ENCODE peak calls at places on chromosomes 13 and 19, in six cellular contexts. U is H1, Y is HCT116, V is HepG2, R is SK-N-SH, Z is K562. L is an unnamed sample.

GRCh38 chr13:102386461-102386860 is 15.4 kb downstream of the FGF14 start:
- DNase-seq in U (no peak), Y (no peak), V (no peak), R (no peak), Z (no peak), L (no peak)

GRCh38 chr19:48203227-48203793 is 32.8 kb downstream of the ZSWIM9 start:
- DNase-seq in U (no peak), Y (peak; percentile 24), V (no peak), R (no peak), Z (no peak), L (no peak)

GRCh38 chr13:79374578-79374977 is 31.5 kb downstream of the RBM26 start:
- DNase-seq in U (no peak), Y (no peak), V (no peak), R (peak; percentile 1), Z (no peak), L (no peak)

GRCh38 chr19:8561071-8561764 is 16.0 kb downstream of the MYO1F start:
- DNase-seq in U (no peak), Y (no peak), V (no peak), R (no peak), Z (no peak), L (no peak)

GRCh38 chr13:112968910-112969691 is at the start of gene MCF2L:
- DNase-seq in U (peak; percentile 72), Y (no peak), V (peak; percentile 56), R (peak; percentile 93), Z (no peak), L (peak; percentile 77)

GRCh38 chr19:43966079-43966694 is 15.2 kb downstream of the ZNF221 start:
- DNase-seq in U (no peak), Y (no peak), V (no peak), R (no peak), Z (no peak), L (no peak)

GRCh38 chr13:80630685-80631121 is 289.8 kb upstream of the SPRY2 start:
- DNase-seq in U (no peak), Y (no peak), V (no peak), R (no peak), Z (no peak), L (no peak)

GRCh38 chr13:74761794-74762193 is 627.6 kb upstream of the KLF12 start:
- DNase-seq in U (no peak), Y (no peak), V (no peak), R (no peak), Z (no peak), L (no peak)

GRCh38 chr19:36213793-36214387 is 575 bp downstream of the ZNF565 start:
- DNase-seq in U (no peak), Y (no peak), V (no peak), R (no peak), Z (no peak), L (peak; percentile 2)

GRCh38 chr13:66624302-66624701 is 605.8 kb downstream of the PCDH9 start:
- DNase-seq in U (no peak), Y (no peak), V (no peak), R (no peak), Z (no peak), L (no peak)

GRCh38 chr13:39895254-39895653 is 239.8 kb downstream of the COG6 start:
- DNase-seq in U (no peak), Y (no peak), V (no peak), R (no peak), Z (no peak), L (no peak)

GRCh38 chr13:26914624-26915023 is 154.0 kb upstream of the GPR12 start:
- DNase-seq in U (no peak), Y (peak; percentile 6), V (no peak), R (no peak), Z (no peak), L (no peak)

GRCh38 chr13:66492479-66492878 is 737.7 kb downstream of the PCDH9 start:
- DNase-seq in U (no peak), Y (peak; percentile 10), V (peak; percentile 3), R (peak; percentile 4), Z (peak; percentile 2), L (no peak)

GRCh38 chr19:29528946-29529645 is 3.3 kb downstream of the VSTM2B start:
- DNase-seq in U (peak; percentile 70), Y (no peak), V (no peak), R (no peak), Z (no peak), L (no peak)

GRCh38 chr13:34542321-34542720 is 399.7 kb upstream of the NBEA start:
- DNase-seq in U (no peak), Y (no peak), V (no peak), R (no peak), Z (no peak), L (no peak)

GRCh38 chr13:43006893-43007631 is 15.0 kb upstream of the EPSTI1 start:
- DNase-seq in U (no peak), Y (no peak), V (peak; percentile 52), R (no peak), Z (no peak), L (no peak)

GRCh38 chr13:62702502-62702901 is 1286.9 kb upstream of the PCDH20 start:
- DNase-seq in U (no peak), Y (no peak), V (no peak), R (peak; percentile 21), Z (no peak), L (no peak)

GRCh38 chr13:47114030-47114429 is 217.2 kb upstream of the HTR2A start:
- DNase-seq in U (no peak), Y (no peak), V (no peak), R (no peak), Z (no peak), L (no peak)
- TF ChIP-seq JUND in U (no peak), Y (no peak), V (no peak), R (peak; percentile 88), Z (no peak), L (no peak)

GRCh38 chr13:41361501-41361900 is 50.4 kb downstream of the NAA16 start:
- DNase-seq in U (no peak), Y (no peak), V (no peak), R (no peak), Z (no peak), L (no peak)

GRCh38 chr13:41352935-41353801 is 42.1 kb downstream of the NAA16 start:
- DNase-seq in U (no peak), Y (peak; percentile 62), V (peak; percentile 35), R (peak; percentile 55), Z (peak; percentile 35), L (peak; percentile 56)

GRCh38 chr13:41354416-41354815 is 43.3 kb downstream of the NAA16 start:
- DNase-seq in U (no peak), Y (no peak), V (no peak), R (no peak), Z (no peak), L (no peak)

DNA sequence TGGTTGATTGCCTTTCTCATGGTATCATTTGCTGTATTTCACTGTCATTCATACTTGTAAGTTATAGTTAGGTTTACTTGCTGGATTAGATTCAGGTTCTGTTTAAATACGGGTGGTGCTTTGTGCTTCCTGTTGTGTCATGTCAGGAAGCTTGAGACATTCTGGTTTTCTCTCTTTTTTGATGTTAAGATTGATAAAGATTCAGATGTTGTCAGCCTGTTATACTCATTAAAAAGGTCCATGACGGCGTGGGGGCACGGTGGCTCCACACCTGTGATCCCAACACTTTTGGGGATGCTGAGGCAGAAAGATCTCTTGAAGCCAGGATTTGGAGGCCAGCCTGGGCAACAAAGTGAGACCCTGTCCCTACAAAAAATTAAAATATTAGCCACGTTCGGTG is 45.7 kb downstream of the NAA16 start:
- DNase-seq in U (no peak), Y (no peak), V (no peak), R (no peak), Z (no peak), L (no peak)
- TF ChIP-seq JUND in U (no peak), Y (no peak), V (no peak), R (no peak), Z (no peak), L (no peak)

GRCh38 chr19:6103894-6104293 is 6.4 kb downstream of the RFX2 start:
- DNase-seq in U (no peak), Y (no peak), V (no peak), R (no peak), Z (no peak), L (no peak)

GRCh38 chr19:6108721-6109633 is 1.3 kb downstream of the RFX2 start:
- DNase-seq in U (peak; percentile 54), Y (no peak), V (no peak), R (peak; percentile 61), Z (peak; percentile 44), L (peak; percentile 40)

GRCh38 chr19:6103217-6103644 is 7.1 kb downstream of the RFX2 start:
- DNase-seq in U (no peak), Y (no peak), V (no peak), R (no peak), Z (no peak), L (no peak)

GRCh38 chr19:6101991-6102390 is 8.3 kb downstream of the RFX2 start:
- DNase-seq in U (no peak), Y (no peak), V (no peak), R (no peak), Z (no peak), L (no peak)

DNA sequence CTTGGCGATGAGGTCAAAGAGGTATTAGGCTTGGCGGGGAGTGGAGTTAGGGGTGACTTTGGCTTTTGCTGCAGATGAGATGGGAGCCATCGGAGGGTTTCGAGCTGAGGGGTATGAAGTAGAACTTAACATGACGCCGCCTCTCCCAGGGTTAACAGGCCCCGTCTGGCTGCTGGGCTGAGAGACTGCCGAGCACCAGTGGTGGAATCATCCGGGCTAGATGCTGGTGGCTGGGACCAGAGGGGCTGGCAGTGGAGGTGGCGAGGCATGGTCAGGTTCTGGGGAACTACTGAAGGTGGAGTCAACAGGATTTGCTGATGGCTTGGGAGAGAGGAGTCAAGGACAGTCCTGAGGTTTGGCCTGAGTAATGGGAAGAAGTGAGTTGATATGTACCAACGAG is 4.9 kb downstream of the RFX2 start:
- DNase-seq in U (no peak), Y (no peak), V (no peak), R (no peak), Z (no peak), L (no peak)
- TF ChIP-seq JUND in U (no peak), Y (no peak), V (no peak), R (no peak), Z (no peak), L (no peak)

GRCh38 chr19:1123381-1123780 is 19.6 kb downstream of the GPX4 start:
- DNase-seq in U (no peak), Y (no peak), V (no peak), R (no peak), Z (no peak), L (no peak)

GRCh38 chr19:1126984-1127760 is 23.4 kb downstream of the GPX4 start:
- DNase-seq in U (no peak), Y (no peak), V (no peak), R (no peak), Z (no peak), L (no peak)

GRCh38 chr19:1123885-1124677 is 20.3 kb downstream of the GPX4 start:
- DNase-seq in U (no peak), Y (no peak), V (no peak), R (no peak), Z (no peak), L (no peak)

GRCh38 chr19:1128111-1128510 is 24.3 kb downstream of the GPX4 start:
- DNase-seq in U (no peak), Y (no peak), V (no peak), R (no peak), Z (no peak), L (no peak)

GRCh38 chr19:1125601-1126533 is 22.1 kb downstream of the GPX4 start:
- DNase-seq in U (no peak), Y (no peak), V (no peak), R (no peak), Z (no peak), L (no peak)
- TF ChIP-seq JUND in U (no peak), Y (no peak), V (no peak), R (no peak), Z (no peak), L (no peak)

L was measured in T47D.